ENCODE peak calls at places on chromosomes 5 and 9, in four cellular contexts. One of them, this sample, is unnamed.

GRCh38 chr5:158857376-158857775 is 242.3 kb downstream of the EBF1 start:
- DNase-seq in HFF-Myc: no peak
- DNase-seq in neural crest cell: no peak
- DNase-seq in uterus: no peak
- DNase-seq in this sample: no peak

GRCh38 chr5:130514984-130515690 is 610.9 kb downstream of the CHSY3 start:
- DNase-seq in HFF-Myc: no peak
- DNase-seq in uterus: no peak
- DNase-seq in neural crest cell: no peak
- DNase-seq in this sample: no peak

GRCh38 chr5:6576861-6577501 is 55.9 kb downstream of the NSUN2 start:
- DNase-seq in uterus: no peak
- DNase-seq in HFF-Myc: peak
- DNase-seq in neural crest cell: peak
- DNase-seq in this sample: no peak

GRCh38 chr9:83620841-83621636 is 1.9 kb upstream of the IDNK start:
- DNase-seq in uterus: no peak
- DNase-seq in neural crest cell: peak
- DNase-seq in HFF-Myc: peak
- DNase-seq in this sample: no peak

GRCh38 chr5:74063821-74064598 is 438.0 kb downstream of the ARHGEF28 start:
- DNase-seq in HFF-Myc: peak
- DNase-seq in neural crest cell: no peak
- DNase-seq in uterus: no peak
- DNase-seq in this sample: no peak

GRCh38 chr9:90330215-90330614 is 312.4 kb downstream of the DIRAS2 start:
- DNase-seq in uterus: no peak
- DNase-seq in HFF-Myc: no peak
- DNase-seq in neural crest cell: no peak
- DNase-seq in this sample: no peak

GRCh38 chr5:59587489-59588337 is 305.8 kb downstream of the PDE4D start:
- DNase-seq in uterus: peak
- DNase-seq in HFF-Myc: no peak
- DNase-seq in neural crest cell: peak
- DNase-seq in this sample: no peak

GRCh38 chr9:86349271-86349670 is 4.9 kb downstream of the TUT7 start:
- DNase-seq in uterus: no peak
- DNase-seq in neural crest cell: no peak
- DNase-seq in HFF-Myc: peak
- DNase-seq in this sample: no peak

GRCh38 chr9:27261517-27262211 is 35.3 kb downstream of the EQTN start:
- DNase-seq in uterus: no peak
- DNase-seq in HFF-Myc: no peak
- DNase-seq in neural crest cell: no peak
- DNase-seq in this sample: no peak

GRCh38 chr9:3751125-3751758 is 225.4 kb upstream of the RFX3 start:
- DNase-seq in HFF-Myc: peak
- DNase-seq in neural crest cell: no peak
- DNase-seq in uterus: no peak
- DNase-seq in this sample: no peak

GRCh38 chr5:76104027-76104426 is 20.8 kb downstream of the SV2C start:
- DNase-seq in uterus: no peak
- DNase-seq in HFF-Myc: peak
- DNase-seq in neural crest cell: peak
- DNase-seq in this sample: no peak

GRCh38 chr5:115461506-115462290 is 82.9 kb downstream of the FEM1C start:
- DNase-seq in neural crest cell: no peak
- DNase-seq in HFF-Myc: peak
- DNase-seq in uterus: no peak
- DNase-seq in this sample: no peak

GRCh38 chr5:79495311-79495710 is 18.6 kb downstream of the HOMER1 start:
- DNase-seq in HFF-Myc: no peak
- DNase-seq in uterus: no peak
- DNase-seq in neural crest cell: no peak
- DNase-seq in this sample: no peak

GRCh38 chr5:78638423-78638822 is 10.1 kb downstream of the LHFPL2 start:
- DNase-seq in HFF-Myc: peak
- DNase-seq in neural crest cell: no peak
- DNase-seq in uterus: peak
- DNase-seq in this sample: no peak

GRCh38 chr5:58499231-58499630 is 8.0 kb downstream of the GAPT start:
- DNase-seq in neural crest cell: no peak
- DNase-seq in HFF-Myc: no peak
- DNase-seq in uterus: no peak
- DNase-seq in this sample: no peak

GRCh38 chr9:133991964-133992779 is at the start of gene VAV2:
- DNase-seq in uterus: peak
- DNase-seq in neural crest cell: peak
- DNase-seq in HFF-Myc: no peak
- DNase-seq in this sample: peak

GRCh38 chr5:141272906-141273305 is 27.7 kb downstream of the PCDHB15 start:
- DNase-seq in HFF-Myc: no peak
- DNase-seq in uterus: no peak
- DNase-seq in neural crest cell: no peak
- DNase-seq in this sample: no peak

GRCh38 chr9:81636280-81636653 is 53.1 kb downstream of the TLE1 start:
- DNase-seq in neural crest cell: no peak
- DNase-seq in HFF-Myc: no peak
- DNase-seq in uterus: no peak
- DNase-seq in this sample: no peak

GRCh38 chr5:179858241-179858585 is 404 bp downstream of the MRNIP start:
- DNase-seq in uterus: no peak
- DNase-seq in neural crest cell: no peak
- DNase-seq in HFF-Myc: no peak
- DNase-seq in this sample: peak

GRCh38 chr9:3125602-3126392 is 281.9 kb upstream of the PUM3 start:
- DNase-seq in HFF-Myc: no peak
- DNase-seq in neural crest cell: no peak
- DNase-seq in uterus: no peak
- DNase-seq in this sample: no peak

GRCh38 chr5:132812949-132813598 is at the start of gene SOWAHA:
- DNase-seq in neural crest cell: no peak
- DNase-seq in HFF-Myc: no peak
- DNase-seq in uterus: no peak
- DNase-seq in this sample: no peak

GRCh38 chr5:141001466-141001853 is 35.2 kb downstream of the PCDHAC2 start:
- DNase-seq in HFF-Myc: no peak
- DNase-seq in uterus: peak
- DNase-seq in neural crest cell: no peak
- DNase-seq in this sample: no peak

GRCh38 chr5:68479524-68479923 is 264.0 kb downstream of the PIK3R1 start:
- DNase-seq in uterus: no peak
- DNase-seq in neural crest cell: no peak
- DNase-seq in HFF-Myc: no peak
- DNase-seq in this sample: no peak

GRCh38 chr9:104073770-104074133 is 20.4 kb upstream of the SMC2 start:
- DNase-seq in uterus: no peak
- DNase-seq in HFF-Myc: no peak
- DNase-seq in neural crest cell: no peak
- DNase-seq in this sample: no peak

GRCh38 chr5:134590992-134591659 is 41.5 kb downstream of the SAR1B start:
- DNase-seq in neural crest cell: no peak
- DNase-seq in HFF-Myc: no peak
- DNase-seq in uterus: no peak
- DNase-seq in this sample: peak

GRCh38 chr5:147140558-147140957 is 94.3 kb upstream of the STK32A start:
- DNase-seq in HFF-Myc: no peak
- DNase-seq in neural crest cell: no peak
- DNase-seq in uterus: no peak
- DNase-seq in this sample: no peak

GRCh38 chr9:16704489-16705111 is 165.9 kb downstream of the BNC2 start:
- DNase-seq in uterus: peak
- DNase-seq in neural crest cell: peak
- DNase-seq in HFF-Myc: no peak
- DNase-seq in this sample: no peak

GRCh38 chr5:15501057-15501791 is 1.2 kb downstream of the FBXL7 start:
- DNase-seq in uterus: peak
- DNase-seq in HFF-Myc: no peak
- DNase-seq in neural crest cell: peak
- DNase-seq in this sample: no peak

GRCh38 chr5:150397749-150398431 is 14.8 kb downstream of the CD74 start:
- DNase-seq in neural crest cell: no peak
- DNase-seq in HFF-Myc: no peak
- DNase-seq in uterus: no peak
- DNase-seq in this sample: no peak
- TF ChIP-seq CTCF in neural crest cell: no peak
- TF ChIP-seq CTCF in HFF-Myc: no peak
- TF ChIP-seq CTCF in uterus: no peak
- TF ChIP-seq CTCF in this sample: peak

GRCh38 chr5:168672016-168672415 is 92.8 kb upstream of the PANK3 start:
- DNase-seq in neural crest cell: no peak
- DNase-seq in HFF-Myc: no peak
- DNase-seq in uterus: no peak
- DNase-seq in this sample: peak

GRCh38 chr5:168669668-168670378 is 90.7 kb upstream of the PANK3 start:
- DNase-seq in uterus: no peak
- DNase-seq in neural crest cell: no peak
- DNase-seq in HFF-Myc: no peak
- DNase-seq in this sample: peak

GRCh38 chr5:168672888-168673287 is 93.7 kb upstream of the PANK3 start:
- DNase-seq in HFF-Myc: no peak
- DNase-seq in neural crest cell: no peak
- DNase-seq in uterus: no peak
- DNase-seq in this sample: no peak

GRCh38 chr5:168669156-168669555 is 90.0 kb upstream of the PANK3 start:
- DNase-seq in uterus: no peak
- DNase-seq in HFF-Myc: no peak
- DNase-seq in neural crest cell: no peak
- DNase-seq in this sample: peak

DNA sequence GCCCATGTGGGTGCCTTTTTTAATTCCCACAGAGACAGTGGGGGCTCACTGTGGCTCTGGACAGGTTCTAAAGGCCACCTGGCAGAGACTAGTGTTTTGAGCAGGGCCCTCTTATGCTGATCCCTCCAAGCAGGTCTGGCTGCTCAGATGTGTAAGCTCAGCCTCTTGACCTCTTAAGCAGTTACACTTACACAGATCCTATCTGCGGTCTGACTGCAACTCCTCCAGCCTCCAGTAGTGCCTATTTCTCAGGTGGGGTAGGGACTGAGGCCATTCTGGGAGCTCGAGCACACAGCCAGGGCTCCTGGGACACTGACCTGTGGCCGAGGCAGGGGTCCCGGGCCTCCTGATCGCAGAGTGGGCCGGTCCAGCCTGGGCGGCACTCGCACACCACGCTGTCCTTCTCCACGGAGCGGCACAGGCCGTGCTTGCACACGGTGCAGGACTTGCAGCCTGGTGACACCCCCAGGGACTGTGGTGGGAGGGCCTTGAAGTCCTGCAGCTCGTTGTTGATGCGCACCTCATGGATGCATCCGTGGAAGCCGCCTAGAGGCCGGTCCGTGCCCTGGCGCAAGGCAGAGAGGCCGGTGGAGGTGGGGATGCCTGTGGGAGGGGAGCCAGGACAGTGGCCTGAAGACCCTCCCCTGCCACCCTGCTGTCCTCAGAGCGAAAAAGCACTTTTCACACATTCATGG is 91.9 kb upstream of the PANK3 start:
- DNase-seq in uterus: no peak
- DNase-seq in neural crest cell: no peak
- DNase-seq in HFF-Myc: no peak
- DNase-seq in this sample: peak
- TF ChIP-seq CTCF in uterus: no peak
- TF ChIP-seq CTCF in neural crest cell: no peak
- TF ChIP-seq CTCF in HFF-Myc: no peak
- TF ChIP-seq CTCF in this sample: no peak

DNA sequence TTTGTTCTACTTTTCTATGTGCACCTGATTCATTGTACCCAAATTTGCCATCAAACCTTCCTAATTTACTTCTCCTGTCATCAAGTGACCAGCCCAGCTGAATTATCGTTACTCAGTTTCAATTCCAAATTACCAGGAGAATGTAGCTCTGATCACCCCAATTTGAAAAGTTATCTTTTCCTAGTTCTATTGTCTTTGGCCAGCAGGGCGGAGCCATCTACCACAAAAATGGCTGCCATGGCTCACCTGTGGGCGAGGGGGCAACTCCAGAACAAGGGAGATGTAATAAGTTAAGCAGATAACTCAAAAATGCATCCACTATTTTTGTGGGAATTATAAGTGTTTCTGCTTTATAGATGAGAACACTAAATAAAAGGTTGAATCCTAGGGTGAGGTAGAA is 133.8 kb upstream of the MOCS2 start:
- DNase-seq in HFF-Myc: no peak
- DNase-seq in uterus: no peak
- DNase-seq in neural crest cell: no peak
- DNase-seq in this sample: no peak
- TF ChIP-seq CTCF in HFF-Myc: no peak
- TF ChIP-seq CTCF in uterus: no peak
- TF ChIP-seq CTCF in neural crest cell: peak
- TF ChIP-seq CTCF in this sample: peak

GRCh38 chr5:150274811-150275210 is 14.8 kb downstream of the CAMK2A start:
- DNase-seq in neural crest cell: no peak
- DNase-seq in uterus: no peak
- DNase-seq in HFF-Myc: no peak
- DNase-seq in this sample: no peak

GRCh38 chr5:150271296-150271692 is 18.3 kb downstream of the CAMK2A start:
- DNase-seq in HFF-Myc: no peak
- DNase-seq in neural crest cell: no peak
- DNase-seq in uterus: no peak
- DNase-seq in this sample: no peak

GRCh38 chr5:150270546-150271295 is 18.9 kb downstream of the CAMK2A start:
- DNase-seq in HFF-Myc: no peak
- DNase-seq in uterus: no peak
- DNase-seq in neural crest cell: no peak
- DNase-seq in this sample: no peak

GRCh38 chr5:150271923-150272322 is 17.6 kb downstream of the CAMK2A start:
- DNase-seq in neural crest cell: no peak
- DNase-seq in uterus: no peak
- DNase-seq in HFF-Myc: no peak
- DNase-seq in this sample: no peak

GRCh38 chr5:150272531-150272930 is 17.0 kb downstream of the CAMK2A start:
- DNase-seq in neural crest cell: peak
- DNase-seq in HFF-Myc: no peak
- DNase-seq in uterus: no peak
- DNase-seq in this sample: no peak
- TF ChIP-seq CTCF in neural crest cell: peak
- TF ChIP-seq CTCF in HFF-Myc: peak
- TF ChIP-seq CTCF in uterus: peak
- TF ChIP-seq CTCF in this sample: peak

DNA sequence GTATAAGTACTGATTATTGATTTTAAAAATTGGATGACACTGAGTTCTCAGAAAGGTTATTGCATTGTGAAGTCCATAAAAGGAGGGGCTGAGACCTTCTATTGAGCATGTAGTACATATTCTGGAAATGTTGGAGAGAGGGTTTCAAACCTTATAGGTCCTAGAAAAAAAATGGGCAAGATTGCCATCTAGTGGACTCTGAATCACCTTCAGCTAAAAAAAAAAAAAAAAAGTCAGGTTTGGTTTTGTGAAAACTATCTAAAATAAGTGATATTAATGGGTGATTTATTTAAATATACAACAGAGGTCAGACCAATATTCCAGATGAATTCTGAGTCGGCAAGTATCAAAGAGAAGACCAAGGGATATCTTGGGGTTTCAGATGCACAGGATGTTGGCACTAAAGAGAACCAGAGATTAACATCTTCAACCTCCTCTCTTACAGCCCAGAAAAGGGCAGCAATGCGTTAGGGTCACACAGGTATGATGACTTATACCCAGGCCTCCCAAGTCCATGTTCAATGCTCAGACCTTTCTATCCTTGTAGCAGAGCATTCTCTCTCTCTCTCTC is 109.8 kb upstream of the NMUR2 start:
- DNase-seq in uterus: no peak
- DNase-seq in neural crest cell: no peak
- DNase-seq in HFF-Myc: no peak
- DNase-seq in this sample: no peak
- TF ChIP-seq CTCF in uterus: no peak
- TF ChIP-seq CTCF in neural crest cell: peak
- TF ChIP-seq CTCF in HFF-Myc: peak
- TF ChIP-seq CTCF in this sample: peak

This sample was measured in chondrocyte.